ENCODE peak calls at places on chromosome 18, in six cellular contexts. One of them, this sample, is unnamed.

GRCh38 chr18:58527116-58528010 is 101.5 kb downstream of the ALPK2 start:
- DNase-seq in Calu3: no peak
- DNase-seq in HCT116: no peak
- DNase-seq in GM20000: no peak
- DNase-seq in A549: peak
- DNase-seq in GM06990: no peak
- DNase-seq in this sample: peak

GRCh38 chr18:13221821-13222220 is 3.3 kb downstream of the LDLRAD4 start:
- DNase-seq in HCT116: no peak
- DNase-seq in Calu3: no peak
- DNase-seq in A549: no peak
- DNase-seq in GM06990: no peak
- DNase-seq in GM20000: no peak
- DNase-seq in this sample: no peak

GRCh38 chr18:9688036-9688741 is 19.9 kb upstream of the RAB31 start:
- DNase-seq in A549: no peak
- DNase-seq in GM20000: no peak
- DNase-seq in HCT116: no peak
- DNase-seq in GM06990: no peak
- DNase-seq in Calu3: no peak
- DNase-seq in this sample: peak

GRCh38 chr18:69677595-69677994 is 270.1 kb downstream of the CD226 start:
- DNase-seq in Calu3: no peak
- DNase-seq in GM06990: no peak
- DNase-seq in A549: no peak
- DNase-seq in HCT116: no peak
- DNase-seq in GM20000: no peak
- DNase-seq in this sample: no peak

GRCh38 chr18:36446059-36446458 is 148.5 kb downstream of the FHOD3 start:
- DNase-seq in Calu3: no peak
- DNase-seq in GM20000: no peak
- DNase-seq in A549: no peak
- DNase-seq in HCT116: no peak
- DNase-seq in GM06990: no peak
- DNase-seq in this sample: no peak

GRCh38 chr18:68803371-68803770 is 5.5 kb downstream of the CCDC102B start:
- DNase-seq in Calu3: no peak
- DNase-seq in GM20000: no peak
- DNase-seq in HCT116: no peak
- DNase-seq in A549: no peak
- DNase-seq in GM06990: no peak
- DNase-seq in this sample: peak

GRCh38 chr18:47898696-47899095 is 31.8 kb downstream of the SMAD2 start:
- DNase-seq in Calu3: peak
- DNase-seq in GM06990: no peak
- DNase-seq in HCT116: no peak
- DNase-seq in A549: no peak
- DNase-seq in GM20000: no peak
- DNase-seq in this sample: no peak

GRCh38 chr18:3014501-3015202 is 1.7 kb upstream of the LPIN2 start:
- DNase-seq in Calu3: no peak
- DNase-seq in A549: no peak
- DNase-seq in GM20000: no peak
- DNase-seq in HCT116: no peak
- DNase-seq in GM06990: no peak
- DNase-seq in this sample: no peak

GRCh38 chr18:68275616-68276015 is 439.3 kb downstream of the TMX3 start:
- DNase-seq in GM06990: no peak
- DNase-seq in HCT116: no peak
- DNase-seq in Calu3: peak
- DNase-seq in GM20000: no peak
- DNase-seq in A549: no peak
- DNase-seq in this sample: peak

GRCh38 chr18:3688682-3689081 is 238.7 kb downstream of the TGIF1 start:
- DNase-seq in GM20000: no peak
- DNase-seq in Calu3: peak
- DNase-seq in GM06990: no peak
- DNase-seq in A549: peak
- DNase-seq in HCT116: no peak
- DNase-seq in this sample: peak

GRCh38 chr18:39799010-39799409 is 2156.0 kb upstream of the PIK3C3 start:
- DNase-seq in Calu3: peak
- DNase-seq in HCT116: no peak
- DNase-seq in A549: peak
- DNase-seq in GM20000: no peak
- DNase-seq in GM06990: no peak
- DNase-seq in this sample: peak

GRCh38 chr18:30455741-30456140 is 586.8 kb downstream of the DSC3 start:
- DNase-seq in A549: no peak
- DNase-seq in GM06990: no peak
- DNase-seq in HCT116: no peak
- DNase-seq in Calu3: no peak
- DNase-seq in GM20000: no peak
- DNase-seq in this sample: no peak

GRCh38 chr18:59691046-59691395 is 6.2 kb downstream of the CCBE1 start:
- DNase-seq in GM20000: no peak
- DNase-seq in GM06990: no peak
- DNase-seq in Calu3: peak
- DNase-seq in A549: no peak
- DNase-seq in HCT116: no peak
- DNase-seq in this sample: peak

GRCh38 chr18:38256366-38256765 is 690.8 kb upstream of the CELF4 start:
- DNase-seq in A549: no peak
- DNase-seq in GM20000: no peak
- DNase-seq in Calu3: no peak
- DNase-seq in HCT116: no peak
- DNase-seq in GM06990: no peak
- DNase-seq in this sample: no peak

GRCh38 chr18:45825258-45825744 is at the start of gene SIGLEC15:
- DNase-seq in GM06990: no peak
- DNase-seq in A549: no peak
- DNase-seq in GM20000: no peak
- DNase-seq in Calu3: no peak
- DNase-seq in HCT116: no peak
- DNase-seq in this sample: no peak

GRCh38 chr18:61596296-61596695 is 263.1 kb downstream of the CDH20 start:
- DNase-seq in GM06990: no peak
- DNase-seq in GM20000: no peak
- DNase-seq in Calu3: no peak
- DNase-seq in A549: no peak
- DNase-seq in HCT116: no peak
- DNase-seq in this sample: no peak

GRCh38 chr18:24762417-24762816 is 302.0 kb downstream of the HRH4 start:
- DNase-seq in Calu3: no peak
- DNase-seq in A549: no peak
- DNase-seq in HCT116: no peak
- DNase-seq in GM06990: no peak
- DNase-seq in GM20000: no peak
- DNase-seq in this sample: no peak

GRCh38 chr18:9404565-9405060 is 70.0 kb downstream of the TWSG1 start:
- DNase-seq in GM20000: peak
- DNase-seq in Calu3: no peak
- DNase-seq in A549: no peak
- DNase-seq in GM06990: peak
- DNase-seq in HCT116: no peak
- DNase-seq in this sample: no peak

GRCh38 chr18:13112982-13113381 is 105.6 kb upstream of the LDLRAD4 start:
- DNase-seq in Calu3: peak
- DNase-seq in GM06990: no peak
- DNase-seq in HCT116: peak
- DNase-seq in GM20000: no peak
- DNase-seq in A549: peak
- DNase-seq in this sample: peak

GRCh38 chr18:29962579-29962978 is 1080.0 kb downstream of the DSC3 start:
- DNase-seq in GM20000: no peak
- DNase-seq in GM06990: no peak
- DNase-seq in A549: no peak
- DNase-seq in Calu3: no peak
- DNase-seq in HCT116: no peak
- DNase-seq in this sample: no peak

GRCh38 chr18:45686892-45687611 is 36.9 kb upstream of the SLC14A1 start:
- DNase-seq in GM06990: peak
- DNase-seq in A549: no peak
- DNase-seq in Calu3: no peak
- DNase-seq in HCT116: no peak
- DNase-seq in GM20000: peak
- DNase-seq in this sample: no peak

GRCh38 chr18:27869735-27870134 is 307.2 kb downstream of the CDH2 start:
- DNase-seq in HCT116: no peak
- DNase-seq in GM06990: no peak
- DNase-seq in GM20000: no peak
- DNase-seq in A549: no peak
- DNase-seq in Calu3: no peak
- DNase-seq in this sample: no peak

GRCh38 chr18:58800582-58800981 is 64.1 kb upstream of the ZNF532 start:
- DNase-seq in A549: no peak
- DNase-seq in Calu3: no peak
- DNase-seq in HCT116: no peak
- DNase-seq in GM06990: peak
- DNase-seq in GM20000: peak
- DNase-seq in this sample: no peak

GRCh38 chr18:3682061-3682460 is 232.1 kb downstream of the TGIF1 start:
- DNase-seq in GM06990: no peak
- DNase-seq in Calu3: no peak
- DNase-seq in GM20000: no peak
- DNase-seq in HCT116: no peak
- DNase-seq in A549: no peak
- DNase-seq in this sample: no peak

GRCh38 chr18:55541571-55541970 is 46.4 kb downstream of the TCF4 start:
- DNase-seq in HCT116: no peak
- DNase-seq in GM06990: no peak
- DNase-seq in A549: no peak
- DNase-seq in Calu3: no peak
- DNase-seq in GM20000: no peak
- DNase-seq in this sample: no peak

DNA sequence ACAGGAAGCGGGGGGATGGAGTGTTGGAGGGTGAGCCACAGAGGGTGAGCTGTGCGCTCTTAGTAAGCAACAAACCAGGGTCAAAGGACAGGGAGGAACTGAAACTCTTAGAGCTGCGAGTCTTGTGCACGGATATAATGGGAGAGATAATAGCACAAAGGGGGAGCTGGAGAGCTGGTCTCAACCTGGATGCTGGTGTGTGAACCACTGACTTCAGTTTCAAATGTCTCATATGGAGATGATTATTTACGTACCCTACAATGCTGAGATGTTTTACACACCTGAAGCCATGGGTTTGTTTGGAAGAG is 35.9 kb downstream of the PTGR3 start:
- DNase-seq in GM06990: no peak
- DNase-seq in Calu3: no peak
- DNase-seq in GM20000: peak
- DNase-seq in A549: no peak
- DNase-seq in HCT116: no peak
- DNase-seq in this sample: peak
- TF ChIP-seq CTCF in GM06990: peak
- TF ChIP-seq CTCF in Calu3: no peak
- TF ChIP-seq CTCF in GM20000: peak
- TF ChIP-seq CTCF in A549: no peak
- TF ChIP-seq CTCF in HCT116: peak
- TF ChIP-seq CTCF in this sample: peak

GRCh38 chr18:35345460-35345921 is 1.3 kb upstream of the ZNF24 start:
- DNase-seq in Calu3: no peak
- DNase-seq in GM20000: peak
- DNase-seq in HCT116: no peak
- DNase-seq in A549: no peak
- DNase-seq in GM06990: no peak
- DNase-seq in this sample: no peak

GRCh38 chr18:35344736-35345459 is 678 bp upstream of the ZNF24 start:
- DNase-seq in Calu3: no peak
- DNase-seq in GM20000: no peak
- DNase-seq in HCT116: no peak
- DNase-seq in GM06990: no peak
- DNase-seq in A549: no peak
- DNase-seq in this sample: peak

GRCh38 chr18:35343936-35344735 is at the start of gene ZNF24:
- DNase-seq in GM20000: peak
- DNase-seq in Calu3: peak
- DNase-seq in A549: peak
- DNase-seq in GM06990: peak
- DNase-seq in HCT116: peak
- DNase-seq in this sample: peak

GRCh38 chr18:35345950-35346349 is 1.7 kb upstream of the ZNF24 start:
- DNase-seq in HCT116: no peak
- DNase-seq in GM20000: no peak
- DNase-seq in A549: no peak
- DNase-seq in Calu3: no peak
- DNase-seq in GM06990: no peak
- DNase-seq in this sample: no peak

GRCh38 chr18:35343488-35343935 is 708 bp downstream of the ZNF24 start:
- DNase-seq in GM20000: no peak
- DNase-seq in Calu3: no peak
- DNase-seq in GM06990: no peak
- DNase-seq in HCT116: no peak
- DNase-seq in A549: no peak
- DNase-seq in this sample: no peak
- TF ChIP-seq CTCF in GM20000: no peak
- TF ChIP-seq CTCF in Calu3: no peak
- TF ChIP-seq CTCF in GM06990: no peak
- TF ChIP-seq CTCF in HCT116: no peak
- TF ChIP-seq CTCF in A549: no peak
- TF ChIP-seq CTCF in this sample: no peak

GRCh38 chr18:73136134-73136533 is 268.3 kb upstream of the NETO1 start:
- DNase-seq in GM20000: peak
- DNase-seq in GM06990: no peak
- DNase-seq in Calu3: no peak
- DNase-seq in A549: no peak
- DNase-seq in HCT116: no peak
- DNase-seq in this sample: peak
- TF ChIP-seq CTCF in GM20000: no peak
- TF ChIP-seq CTCF in GM06990: peak
- TF ChIP-seq CTCF in Calu3: peak
- TF ChIP-seq CTCF in A549: peak
- TF ChIP-seq CTCF in HCT116: no peak
- TF ChIP-seq CTCF in this sample: peak

DNA sequence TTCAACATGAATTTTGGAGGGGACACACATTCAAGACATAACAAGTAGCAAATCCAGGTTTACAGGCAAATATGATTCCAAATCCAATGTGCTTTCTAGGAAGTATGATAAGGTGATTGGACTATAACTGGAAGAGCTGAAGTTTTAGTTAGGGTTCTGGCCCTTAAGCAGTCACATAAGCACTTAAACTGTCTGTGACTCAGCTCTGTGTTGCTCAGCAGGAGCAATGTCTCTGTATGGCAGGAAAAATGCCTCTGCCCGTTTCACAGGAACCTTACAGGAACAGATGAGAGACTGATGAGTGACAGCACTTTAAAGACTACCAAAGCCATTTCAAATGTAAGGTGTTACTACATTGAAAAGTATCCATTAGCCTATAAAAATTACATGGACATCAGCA is 119.5 kb upstream of the PTPRM start:
- DNase-seq in GM20000: no peak
- DNase-seq in Calu3: no peak
- DNase-seq in A549: no peak
- DNase-seq in GM06990: no peak
- DNase-seq in HCT116: no peak
- DNase-seq in this sample: peak
- TF ChIP-seq CTCF in GM20000: no peak
- TF ChIP-seq CTCF in Calu3: no peak
- TF ChIP-seq CTCF in A549: no peak
- TF ChIP-seq CTCF in GM06990: no peak
- TF ChIP-seq CTCF in HCT116: no peak
- TF ChIP-seq CTCF in this sample: no peak